ENCODE peak calls at places on chromosomes 7 and 10, in five cellular contexts. H is A549, P is IMR-90, N is HepG2, Z is H1. M is an unnamed sample.
A peak's percentile ranks its signal among the peaks of the same experiment; 100 is the strongest.

GRCh38 chr7:139618482-139619366 is 95.2 kb downstream of the CLEC2L start:
- DNase-seq in H (peak; percentile 57), P (peak; percentile 41), N (peak; percentile 35), Z (peak; percentile 74), M (peak; percentile 66)

GRCh38 chr7:121382479-121382878 is 13.6 kb downstream of the FAM3C start:
- DNase-seq in H (no peak), P (no peak), N (no peak), Z (no peak), M (no peak)

GRCh38 chr7:133837248-133837647 is 289.9 kb upstream of the LRGUK start:
- DNase-seq in H (no peak), P (no peak), N (no peak), Z (no peak), M (no peak)

GRCh38 chr7:29080803-29081202 is 65.5 kb downstream of the CPVL start:
- DNase-seq in H (no peak), P (no peak), N (no peak), Z (no peak), M (no peak)

GRCh38 chr7:113071465-113071864 is 15.2 kb downstream of the GPR85 start:
- DNase-seq in H (no peak), P (peak; percentile 33), N (no peak), Z (no peak), M (no peak)

GRCh38 chr7:138524259-138524658 is 64.2 kb downstream of the TRIM24 start:
- DNase-seq in H (no peak), P (no peak), N (no peak), Z (no peak), M (no peak)

GRCh38 chr10:33129987-33130386 is 172.0 kb upstream of the ITGB1 start:
- DNase-seq in H (peak; percentile 68), P (peak; percentile 95), N (no peak), Z (no peak), M (no peak)

GRCh38 chr7:88111136-88111748 is 108.6 kb downstream of the SRI start:
- DNase-seq in H (peak; percentile 53), P (peak; percentile 41), N (peak; percentile 35), Z (no peak), M (peak; percentile 26)

GRCh38 chr10:17143055-17143690 is 13.6 kb upstream of the CUBN start:
- DNase-seq in H (no peak), P (peak; percentile 15), N (no peak), Z (no peak), M (no peak)

GRCh38 chr7:53794816-53795215 is 747.4 kb upstream of the VSTM2A start:
- DNase-seq in H (no peak), P (no peak), N (no peak), Z (no peak), M (no peak)
- TF ChIP-seq MAFK in H (no peak), P (no peak), N (no peak), Z (no peak), M (no peak)

DNA sequence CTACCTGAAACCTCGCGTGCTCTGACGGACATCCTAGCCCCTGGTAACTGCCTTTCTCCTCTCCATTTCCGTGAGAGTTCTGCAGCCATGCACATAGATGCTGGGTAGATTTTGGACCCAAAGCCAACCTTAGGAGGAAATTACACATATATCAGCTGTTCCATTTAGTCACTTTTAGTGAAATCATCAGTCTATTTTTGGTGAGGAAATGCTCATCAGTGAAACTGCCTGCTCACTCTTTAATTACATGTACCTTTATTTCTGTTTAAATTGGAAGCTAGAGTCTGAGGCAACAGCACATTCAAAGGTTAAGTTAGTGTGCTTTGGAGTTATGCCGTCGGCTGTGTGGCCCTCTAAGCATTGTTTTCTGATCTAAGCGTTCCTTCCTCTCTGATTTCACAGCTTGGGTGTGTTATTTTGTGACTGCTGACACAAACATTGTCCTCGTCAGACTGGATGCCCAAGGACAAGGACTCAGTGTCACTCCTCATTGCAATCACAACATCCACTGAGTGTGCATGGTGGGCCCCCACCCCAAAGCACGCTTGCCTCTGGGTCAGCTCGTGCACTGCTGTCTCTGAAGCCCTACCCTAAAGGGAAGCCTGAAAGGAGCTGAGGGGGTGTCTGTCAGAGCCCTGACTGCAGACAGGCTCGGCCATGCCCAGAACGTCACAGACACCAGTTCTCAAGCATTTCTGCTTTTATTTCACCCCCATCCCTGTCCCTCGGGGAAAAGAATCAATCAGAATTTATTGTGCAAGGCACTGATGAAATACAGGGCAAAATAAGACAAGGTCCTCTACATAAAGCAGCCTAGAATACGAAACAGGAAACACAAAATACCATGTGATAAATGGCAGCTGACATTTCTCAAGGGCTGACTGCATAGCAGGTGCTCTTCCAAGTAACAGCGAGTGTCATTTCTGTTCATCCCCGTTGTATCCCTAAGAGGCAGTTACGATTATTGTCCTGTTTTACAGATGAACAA is 231.6 kb downstream of the WDR37 start:
- DNase-seq in H (no peak), P (no peak), N (no peak), Z (no peak), M (no peak)
- TF ChIP-seq MAFK in H (no peak), P (no peak), N (no peak), Z (no peak), M (no peak)

GRCh38 chr7:51634025-51634424 is 317.4 kb upstream of the COBL start:
- DNase-seq in H (no peak), P (no peak), N (no peak), Z (no peak), M (no peak)

GRCh38 chr7:51633596-51633995 is 317.0 kb upstream of the COBL start:
- DNase-seq in H (no peak), P (no peak), N (no peak), Z (no peak), M (no peak)

GRCh38 chr7:51636503-51636902 is 319.9 kb upstream of the COBL start:
- DNase-seq in H (no peak), P (no peak), N (no peak), Z (no peak), M (no peak)

GRCh38 chr7:51633006-51633405 is 316.4 kb upstream of the COBL start:
- DNase-seq in H (no peak), P (no peak), N (no peak), Z (no peak), M (no peak)

DNA sequence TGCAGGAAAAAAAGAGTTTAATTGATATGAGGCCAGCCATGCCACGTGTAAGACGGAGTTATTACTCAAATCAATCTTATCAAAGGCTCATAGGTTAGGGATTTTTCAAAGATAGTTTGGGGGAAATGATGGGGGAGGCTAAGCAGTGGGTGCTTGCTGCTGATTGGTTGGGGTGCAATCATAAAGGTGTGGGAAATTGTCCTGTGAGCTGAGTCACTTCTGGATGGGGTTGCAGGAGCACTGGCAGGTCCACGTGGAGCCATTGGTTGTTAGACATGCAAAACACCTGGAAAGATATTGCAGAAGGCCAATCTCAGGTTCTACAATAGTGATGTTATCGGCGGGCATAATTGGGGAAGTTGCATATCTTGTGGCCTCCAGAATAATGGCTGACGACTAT is 319.2 kb upstream of the COBL start:
- DNase-seq in H (no peak), P (no peak), N (no peak), Z (no peak), M (no peak)
- TF ChIP-seq MAFK in H (no peak), P (no peak), N (no peak), Z (no peak), M (no peak)

GRCh38 chr7:111242361-111242760 is 151.4 kb downstream of the LRRN3 start:
- DNase-seq in H (no peak), P (no peak), N (no peak), Z (no peak), M (no peak)
- TF ChIP-seq MAFK in H (no peak), P (no peak), N (no peak), Z (no peak), M (no peak)

DNA sequence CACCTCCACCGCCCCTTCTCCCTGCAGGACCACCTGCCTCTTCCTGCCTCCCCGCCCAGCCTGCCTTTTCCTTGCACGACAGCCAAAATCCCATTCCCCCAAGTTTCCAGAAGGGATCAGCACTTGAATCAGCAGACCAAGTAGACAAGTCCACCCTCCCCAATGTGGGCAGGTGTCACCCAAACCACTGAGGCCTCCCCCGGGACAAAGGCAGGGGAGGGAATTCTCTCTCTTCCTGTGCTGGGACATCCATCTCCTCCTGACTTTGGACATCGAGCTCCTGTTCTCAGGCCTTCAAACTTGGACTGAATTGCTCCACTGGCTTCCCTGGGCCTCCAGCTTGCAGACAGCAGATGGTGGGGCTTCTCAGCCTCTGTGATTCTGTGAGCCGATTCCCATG is 21.6 kb upstream of the PSMG3 start:
- DNase-seq in H (no peak), P (no peak), N (no peak), Z (no peak), M (no peak)
- TF ChIP-seq MAFK in H (no peak), P (no peak), N (no peak), Z (no peak), M (no peak)

DNA sequence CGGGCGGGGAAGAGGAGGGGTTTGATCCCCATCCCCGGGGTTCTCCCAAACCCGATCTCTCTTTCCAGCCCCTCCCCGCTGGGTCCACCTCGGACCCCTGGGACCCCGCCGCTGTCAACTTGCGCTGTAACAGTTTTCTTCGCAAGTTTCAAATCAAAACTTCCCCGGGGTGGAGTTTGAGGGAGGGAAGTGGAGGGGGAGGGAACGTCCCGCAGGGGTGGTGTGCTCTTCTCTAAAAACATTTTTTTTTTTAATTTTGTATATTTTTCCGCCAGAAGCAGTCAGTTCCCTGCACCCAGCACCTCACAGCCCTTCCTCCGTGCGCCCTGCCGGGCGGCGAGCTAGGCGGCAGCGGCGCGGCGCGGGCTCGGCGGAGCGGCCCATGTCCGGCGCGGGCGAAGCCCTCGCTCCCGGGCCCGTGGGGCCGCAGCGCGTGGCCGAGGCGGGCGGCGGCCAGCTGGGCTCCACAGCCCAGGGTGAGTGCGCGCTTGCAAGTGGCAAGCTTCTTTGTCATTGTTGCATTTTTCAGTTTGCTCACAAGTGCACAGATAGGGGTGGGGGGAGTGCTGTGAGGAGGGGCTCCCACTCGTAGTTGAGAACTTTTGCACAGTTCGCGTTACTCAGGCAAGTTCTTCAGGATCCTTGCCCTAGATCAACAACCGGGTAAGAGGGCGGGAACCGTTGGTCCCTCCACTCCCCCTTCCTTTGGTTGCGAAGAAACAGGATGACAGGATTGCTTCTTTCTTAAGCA is 933 bp downstream of the MDFIC start:
- DNase-seq in H (peak; percentile 74), P (peak; percentile 77), N (no peak), Z (peak; percentile 49), M (no peak)
- TF ChIP-seq MAFK in H (no peak), P (no peak), N (no peak), Z (no peak), M (no peak)

GRCh38 chr7:16556359-16556758 is 29.7 kb downstream of the LRRC72 start:
- DNase-seq in H (no peak), P (no peak), N (no peak), Z (no peak), M (no peak)

GRCh38 chr7:16550671-16551070 is 24.0 kb downstream of the LRRC72 start:
- DNase-seq in H (no peak), P (no peak), N (no peak), Z (no peak), M (no peak)

GRCh38 chr7:16559497-16560223 is 33.0 kb downstream of the LRRC72 start:
- DNase-seq in H (no peak), P (no peak), N (no peak), Z (no peak), M (no peak)

GRCh38 chr7:16554518-16555236 is 28.1 kb downstream of the LRRC72 start:
- DNase-seq in H (no peak), P (no peak), N (no peak), Z (no peak), M (no peak)
- TF ChIP-seq MAFK in H (no peak), P (no peak), N (no peak), Z (no peak), M (no peak)

DNA sequence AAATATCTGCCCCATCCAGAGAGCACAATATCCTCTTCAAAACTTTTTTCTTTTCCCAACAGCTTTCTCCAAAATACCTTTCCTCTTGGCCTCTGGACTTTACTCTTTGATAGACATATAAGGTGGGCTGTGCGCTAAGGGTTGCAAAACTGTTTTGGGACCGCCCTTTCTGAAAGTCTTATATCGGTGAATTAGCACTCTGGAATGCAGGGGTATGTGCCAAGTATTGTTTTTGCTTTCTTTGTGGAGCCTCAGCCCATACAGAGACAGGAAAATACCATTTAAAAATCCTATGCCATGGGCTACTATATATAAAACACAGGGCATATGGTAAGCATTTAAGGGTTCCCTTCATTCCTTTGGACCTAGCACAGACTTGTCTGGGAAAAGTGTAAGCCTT is 37.7 kb downstream of the PPP1R17 start:
- DNase-seq in H (no peak), P (no peak), N (no peak), Z (no peak), M (no peak)
- TF ChIP-seq MAFK in H (no peak), P (no peak), N (no peak), Z (no peak), M (no peak)